ENCODE peak calls at places on chromosomes 4 and X, in nine cellular contexts. X is CD4-positive, CD25-positive, alpha-beta regulatory T cell; C is aorta; R is Right ventricle myocardium superior; P is omental fat pad; F is gastroesophageal sphincter; V is PC-3; B is stimulated activated naive CD8-positive, alpha-beta T cell treated with anti-CD3 and anti-CD28 coated beads, Interleukin-15, amount 100 ng/mL, for 72 hours; I is pancreas. Z is an unnamed sample.

GRCh38 chr4:24551492-24552330 is 32.6 kb downstream of the DHX15 start:
- ATAC-seq in X (no peak), C (no peak), R (no peak), P (peak), F (no peak), V (no peak), B (no peak), I (peak), Z (no peak)

GRCh38 chr4:10741961-10742699 is 57.6 kb upstream of the CLNK start:
- ATAC-seq in X (no peak), C (no peak), R (no peak), P (no peak), F (no peak), V (no peak), B (no peak), I (no peak), Z (no peak)

GRCh38 chr4:186829097-186829496 is 105.4 kb upstream of the FAT1 start:
- ATAC-seq in X (no peak), C (no peak), R (no peak), P (no peak), F (no peak), V (no peak), B (no peak), I (no peak), Z (no peak)

GRCh38 chrX:111352424-111352823 is 59.6 kb downstream of the DCX start:
- ATAC-seq in X (no peak), C (peak), R (peak), P (peak), F (no peak), V (no peak), B (no peak), I (peak), Z (no peak)

GRCh38 chr4:118716304-118716703 is 31.1 kb downstream of the METTL14 start:
- ATAC-seq in X (no peak), C (no peak), R (no peak), P (no peak), F (no peak), V (no peak), B (no peak), I (no peak), Z (no peak)

GRCh38 chrX:41491267-41492004 is 44.3 kb downstream of the NYX start:
- ATAC-seq in X (no peak), C (no peak), R (no peak), P (peak), F (peak), V (peak), B (no peak), I (peak), Z (no peak)

GRCh38 chrX:18668059-18668458 is 3.8 kb downstream of the RS1 start:
- ATAC-seq in X (no peak), C (no peak), R (no peak), P (no peak), F (no peak), V (no peak), B (no peak), I (no peak), Z (no peak)

GRCh38 chr4:78166582-78166981 is 109.5 kb downstream of the FRAS1 start:
- ATAC-seq in X (no peak), C (no peak), R (no peak), P (no peak), F (no peak), V (no peak), B (no peak), I (no peak), Z (no peak)

GRCh38 chr4:168812806-168813205 is 197.2 kb downstream of the CBR4 start:
- ATAC-seq in X (no peak), C (no peak), R (no peak), P (no peak), F (no peak), V (no peak), B (no peak), I (no peak), Z (no peak)

GRCh38 chrX:74178536-74178935 is 125.4 kb upstream of the ZCCHC13 start:
- ATAC-seq in X (no peak), C (no peak), R (no peak), P (no peak), F (no peak), V (peak), B (no peak), I (no peak), Z (no peak)

GRCh38 chr4:81355136-81355535 is 116.6 kb downstream of the RASGEF1B start:
- ATAC-seq in X (no peak), C (no peak), R (no peak), P (no peak), F (no peak), V (no peak), B (no peak), I (no peak), Z (no peak)

GRCh38 chrX:40154229-40154852 is 56.6 kb upstream of the BCOR start:
- ATAC-seq in X (no peak), C (peak), R (peak), P (no peak), F (no peak), V (no peak), B (no peak), I (peak), Z (no peak)

GRCh38 chr4:10201356-10202223 is 85.0 kb upstream of the WDR1 start:
- ATAC-seq in X (no peak), C (no peak), R (no peak), P (no peak), F (no peak), V (no peak), B (no peak), I (no peak), Z (no peak)

GRCh38 chrX:120791013-120791643 is 84.5 kb downstream of the CT47B1 start:
- ATAC-seq in X (no peak), C (peak), R (peak), P (no peak), F (peak), V (peak), B (no peak), I (peak), Z (no peak)

GRCh38 chr4:143362392-143363046 is 25.8 kb downstream of the GAB1 start:
- ATAC-seq in X (no peak), C (no peak), R (no peak), P (no peak), F (no peak), V (no peak), B (peak), I (no peak), Z (no peak)

GRCh38 chrX:84160736-84161135 is 27.3 kb downstream of the RPS6KA6 start:
- ATAC-seq in X (no peak), C (no peak), R (no peak), P (no peak), F (no peak), V (peak), B (no peak), I (no peak), Z (no peak)

GRCh38 chrX:149871433-149871832 is 9.6 kb upstream of the MAGEA8 start:
- ATAC-seq in X (no peak), C (no peak), R (no peak), P (no peak), F (no peak), V (no peak), B (no peak), I (no peak), Z (no peak)

GRCh38 chr4:127783026-127783769 is 1.1 kb downstream of the HSPA4L start:
- ATAC-seq in X (no peak), C (peak), R (peak), P (peak), F (peak), V (peak), B (no peak), I (peak), Z (peak)

GRCh38 chr4:166169111-166169510 is 296.1 kb downstream of the TLL1 start:
- ATAC-seq in X (no peak), C (no peak), R (no peak), P (no peak), F (no peak), V (no peak), B (no peak), I (no peak), Z (no peak)

GRCh38 chr4:121484633-121485032 is 103.8 kb upstream of the QRFPR start:
- ATAC-seq in X (no peak), C (peak), R (peak), P (no peak), F (no peak), V (peak), B (peak), I (peak), Z (peak)

GRCh38 chrX:6909396-6909795 is 238.1 kb upstream of the STS start:
- ATAC-seq in X (no peak), C (no peak), R (no peak), P (no peak), F (no peak), V (no peak), B (no peak), I (no peak), Z (no peak)

GRCh38 chrX:68758671-68759070 is 70.2 kb upstream of the EFNB1 start:
- ATAC-seq in X (no peak), C (no peak), R (no peak), P (no peak), F (no peak), V (no peak), B (no peak), I (no peak), Z (no peak)

GRCh38 chr4:124459196-124459921 is 253.2 kb downstream of the ANKRD50 start:
- ATAC-seq in X (no peak), C (no peak), R (no peak), P (no peak), F (no peak), V (no peak), B (no peak), I (no peak), Z (no peak)

GRCh38 chrX:10496345-10496965 is 123.9 kb downstream of the MID1 start:
- ATAC-seq in X (no peak), C (no peak), R (peak), P (no peak), F (no peak), V (no peak), B (no peak), I (peak), Z (no peak)

GRCh38 chr4:123200417-123200945 is 196.1 kb upstream of the SPRY1 start:
- ATAC-seq in X (no peak), C (no peak), R (peak), P (no peak), F (no peak), V (no peak), B (no peak), I (no peak), Z (no peak)

GRCh38 chrX:39201305-39201990 is 400.2 kb downstream of the MID1IP1 start:
- ATAC-seq in X (no peak), C (no peak), R (no peak), P (no peak), F (no peak), V (no peak), B (peak), I (no peak), Z (no peak)

GRCh38 chr4:88275949-88276515 is 8.3 kb downstream of the PPM1K start:
- ATAC-seq in X (no peak), C (no peak), R (no peak), P (no peak), F (no peak), V (peak), B (no peak), I (no peak), Z (peak)